ENCODE peak calls at places on chromosome 21, in four cellular contexts. J is mucosa of descending colon, M is heart right ventricle, G is Karpas-422. X is an unnamed sample.

GRCh38 chr21:35606136-35606535 is 454.2 kb downstream of the SETD4 start:
- DNase-seq in J (no peak), M (no peak), G (no peak), X (no peak)

GRCh38 chr21:46567348-46567747 is 37.5 kb downstream of the S100B start:
- DNase-seq in J (no peak), M (no peak), G (no peak), X (no peak)

GRCh38 chr21:36463991-36464390 is 15.9 kb downstream of the CLDN14 start:
- DNase-seq in J (no peak), M (no peak), G (no peak), X (no peak)

GRCh38 chr21:42568377-42568776 is 54.7 kb downstream of the SLC37A1 start:
- DNase-seq in J (no peak), M (no peak), G (no peak), X (no peak)

GRCh38 chr21:46005081-46005480 is 23.5 kb downstream of the COL6A1 start:
- DNase-seq in J (no peak), M (no peak), G (no peak), X (no peak)

GRCh38 chr21:35423694-35424093 is 374.6 kb upstream of the RUNX1 start:
- DNase-seq in J (no peak), M (no peak), G (no peak), X (no peak)

GRCh38 chr21:41086551-41086950 is 81.4 kb upstream of the BACE2 start:
- DNase-seq in J (no peak), M (no peak), G (no peak), X (no peak)

GRCh38 chr21:45148316-45149000 is 74.1 kb downstream of the ADARB1 start:
- DNase-seq in J (no peak), M (no peak), G (no peak), X (no peak)

GRCh38 chr21:34857874-34858273 is 189.1 kb downstream of the CLIC6 start:
- DNase-seq in J (no peak), M (no peak), G (no peak), X (no peak)

GRCh38 chr21:44424608-44425306 is 30.6 kb upstream of the LRRC3 start:
- DNase-seq in J (no peak), M (no peak), G (no peak), X (no peak)

GRCh38 chr21:33980276-33980916 is 64.8 kb upstream of the ATP5PO start:
- DNase-seq in J (no peak), M (no peak), G (no peak), X (no peak)

GRCh38 chr21:36699026-36699545 is at the start of gene SIM2:
- DNase-seq in J (no peak), M (no peak), G (no peak), X (peak; percentile 59)

GRCh38 chr21:42388740-42389448 is 7.0 kb downstream of the TMPRSS3 start:
- DNase-seq in J (peak; percentile 33), M (no peak), G (no peak), X (no peak)

GRCh38 chr21:15121655-15122120 is 56.9 kb upstream of the NRIP1 start:
- DNase-seq in J (no peak), M (peak; percentile 21), G (no peak), X (peak; percentile 30)

GRCh38 chr21:41008971-41009370 is 159.0 kb upstream of the BACE2 start:
- DNase-seq in J (no peak), M (no peak), G (no peak), X (peak; percentile 37)

GRCh38 chr21:30083120-30083945 is 83.3 kb downstream of the CLDN17 start:
- DNase-seq in J (no peak), M (no peak), G (no peak), X (peak; percentile 6)

GRCh38 chr21:37626320-37626719 is 259.7 kb downstream of the DYRK1A start:
- DNase-seq in J (no peak), M (no peak), G (no peak), X (no peak)

GRCh38 chr21:36097427-36098230 is 27.8 kb downstream of the CBR1 start:
- DNase-seq in J (no peak), M (no peak), G (no peak), X (no peak)

GRCh38 chr21:14120091-14120734 is 90.5 kb downstream of the LIPI start:
- DNase-seq in J (peak; percentile 73), M (peak; percentile 16), G (peak; percentile 74), X (no peak)

GRCh38 chr21:34029724-34030528 is 43.5 kb upstream of the MRPS6 start:
- DNase-seq in J (peak; percentile 42), M (no peak), G (peak; percentile 94), X (no peak)